ENCODE peak calls at places on chromosome 11, in four cellular contexts. S is NCI-H1417; O is activated naive CD8-positive, alpha-beta T cell treated with anti-CD3 and anti-CD28 coated beads for 36 hours; Z is globus pallidus. B is an unnamed sample.

GRCh38 chr11:76752321-76753175 is 30.6 kb upstream of the TSKU start:
- DNase-seq in Z (no peak), O (no peak), S (no peak), B (no peak)

GRCh38 chr11:47143322-47143721 is 33.4 kb downstream of the ARFGAP2 start:
- DNase-seq in O (no peak), S (peak; percentile 75), Z (no peak), B (no peak)

GRCh38 chr11:70944636-70945035 is 307.7 kb downstream of the SHANK2 start:
- DNase-seq in S (no peak), O (no peak), Z (no peak), B (no peak)

GRCh38 chr11:123076484-123076883 is 14.5 kb upstream of the HSPA8 start:
- DNase-seq in S (no peak), O (no peak), Z (no peak), B (no peak)

GRCh38 chr11:44388828-44389645 is 79.1 kb upstream of the ALX4 start:
- DNase-seq in O (no peak), S (no peak), Z (no peak), B (no peak)

GRCh38 chr11:60175860-60176275 is 7.0 kb downstream of the MS4A6A start:
- DNase-seq in S (no peak), O (peak; percentile 52), Z (no peak), B (no peak)

GRCh38 chr11:116732740-116733385 is 39.9 kb downstream of the BUD13 start:
- DNase-seq in S (peak; percentile 63), Z (peak; percentile 44), O (peak; percentile 54), B (peak; percentile 68)

GRCh38 chr11:84549221-84549620 is 1077.9 kb downstream of the DLG2 start:
- DNase-seq in S (no peak), Z (no peak), O (no peak), B (no peak)

GRCh38 chr11:109150603-109151002 is 271.4 kb upstream of the C11orf87 start:
- DNase-seq in S (peak; percentile 48), Z (no peak), O (no peak), B (no peak)

GRCh38 chr11:69860244-69860643 is 41.0 kb upstream of the FGF3 start:
- DNase-seq in Z (no peak), S (no peak), O (no peak), B (no peak)

GRCh38 chr11:12214751-12215150 is 104.4 kb downstream of the MICAL2 start:
- DNase-seq in O (no peak), S (no peak), Z (no peak), B (no peak)

GRCh38 chr11:3747704-3748103 is 49.6 kb downstream of the NUP98 start:
- DNase-seq in S (no peak), O (no peak), Z (no peak), B (no peak)

GRCh38 chr11:125364085-125364822 is 131.8 kb downstream of the FEZ1 start:
- DNase-seq in S (no peak), O (no peak), Z (no peak), B (no peak)

GRCh38 chr11:69930081-69931059 is 111.2 kb upstream of the FGF3 start:
- DNase-seq in S (no peak), O (no peak), Z (no peak), B (no peak)

GRCh38 chr11:35658028-35658948 is 4.3 kb upstream of the TRIM44 start:
- DNase-seq in O (no peak), S (no peak), Z (no peak), B (no peak)

GRCh38 chr11:119752324-119752723 is 23.3 kb upstream of the NECTIN1 start:
- DNase-seq in S (no peak), O (no peak), Z (no peak), B (no peak)

GRCh38 chr11:110434952-110435779 is 5.4 kb downstream of the FDX1 start:
- DNase-seq in S (peak; percentile 39), O (no peak), Z (no peak), B (no peak)

GRCh38 chr11:96254087-96254486 is 88.9 kb downstream of the MAML2 start:
- DNase-seq in O (no peak), Z (peak; percentile 52), S (no peak), B (no peak)

B was measured in G401.